ENCODE peak calls at places on chromosome 13, in four cellular contexts. C, U, M and H are unnamed samples.

GRCh38 chr13:32318072-32318471 is 2.8 kb downstream of the BRCA2 start:
- DNase-seq in M (no peak), C (no peak), U (no peak), H (no peak)

GRCh38 chr13:99307247-99307646 is at the start of gene GPR183:
- DNase-seq in M (no peak), U (peak; percentile 58), C (no peak), H (no peak)

GRCh38 chr13:40895715-40896184 is 106.3 kb downstream of the SLC25A15 start:
- DNase-seq in M (no peak), U (no peak), C (no peak), H (no peak)

GRCh38 chr13:113938716-113939115 is 35.2 kb downstream of the C13orf46 start:
- DNase-seq in U (no peak), M (no peak), C (no peak), H (no peak)

GRCh38 chr13:96273196-96273595 is 183.3 kb downstream of the HS6ST3 start:
- DNase-seq in M (no peak), C (no peak), U (no peak), H (no peak)

GRCh38 chr13:112697756-112698655 is 8.2 kb downstream of the ATP11A start:
- DNase-seq in M (no peak), U (no peak), C (no peak), H (peak; percentile 66)

GRCh38 chr13:47094734-47095434 is 198.0 kb upstream of the HTR2A start:
- DNase-seq in C (no peak), M (no peak), U (no peak), H (no peak)

GRCh38 chr13:54980651-54981050 is 1952.0 kb downstream of the OLFM4 start:
- DNase-seq in C (no peak), M (no peak), U (no peak), H (no peak)

GRCh38 chr13:90428522-90429210 is 918.8 kb upstream of the MIR17HG start:
- DNase-seq in C (no peak), M (no peak), U (no peak), H (no peak)

GRCh38 chr13:98530236-98530635 is 46.7 kb downstream of the STK24 start:
- DNase-seq in U (no peak), M (no peak), C (no peak), H (no peak)

GRCh38 chr13:76848596-76848995 is 37.6 kb downstream of the KCTD12 start:
- DNase-seq in U (no peak), C (no peak), M (no peak), H (peak; percentile 72)

GRCh38 chr13:18962168-18962734 is 219.4 kb downstream of the TUBA3C start:
- DNase-seq in C (no peak), U (no peak), M (no peak), H (no peak)

GRCh38 chr13:41456768-41457588 is at the start of gene RGCC:
- DNase-seq in U (peak; percentile 74), M (peak; percentile 70), C (peak; percentile 46), H (peak; percentile 79)

GRCh38 chr13:45447050-45447661 is 17.6 kb upstream of the COG3 start:
- DNase-seq in M (no peak), U (no peak), C (no peak), H (no peak)

GRCh38 chr13:34522818-34523217 is 419.3 kb upstream of the NBEA start:
- DNase-seq in U (no peak), M (no peak), C (no peak), H (no peak)

GRCh38 chr13:52599853-52600603 is 42.2 kb upstream of the HNRNPA1L2 start:
- DNase-seq in M (no peak), U (peak; percentile 40), C (peak; percentile 26), H (peak; percentile 30)

GRCh38 chr13:45751882-45752281 is 49.8 kb downstream of the CBY2 start:
- DNase-seq in U (no peak), M (no peak), C (no peak), H (no peak)

GRCh38 chr13:39578821-39579291 is 24.1 kb downstream of the LHFPL6 start:
- DNase-seq in U (no peak), M (no peak), C (no peak), H (no peak)

GRCh38 chr13:50798923-50799322 is 44.6 kb downstream of the DLEU7 start:
- DNase-seq in U (no peak), C (no peak), M (no peak), H (no peak)

DNA sequence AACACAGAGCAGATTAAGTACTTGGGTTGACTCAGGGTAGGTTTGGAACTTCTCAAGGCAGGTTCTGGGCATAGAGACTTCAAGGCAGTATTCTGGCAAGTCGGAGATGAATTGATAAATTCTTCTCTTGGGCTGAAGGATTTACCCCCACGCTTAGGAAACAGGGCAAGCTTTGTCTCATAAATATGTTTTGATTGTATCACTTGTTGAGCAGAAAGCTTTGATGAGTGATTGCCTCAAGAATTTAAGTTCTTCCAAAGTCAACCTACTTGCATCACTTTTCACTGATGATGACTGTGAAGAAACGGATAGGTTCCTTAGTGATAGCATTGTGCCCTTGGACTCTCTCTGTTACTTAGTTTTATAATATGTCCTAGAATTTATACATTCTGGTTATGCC is 258.6 kb upstream of the DACH1 start:
- DNase-seq in U (no peak), M (no peak), C (no peak), H (no peak)
- H3K27ac ChIP-seq in U (no peak overlapping the region), M (no peak overlapping the region), C (no peak overlapping the region), H (no peak overlapping the region)

GRCh38 chr13:110683203-110683883 is 22.6 kb downstream of the CARS2 start:
- DNase-seq in C (no peak), U (peak; percentile 48), M (no peak), H (no peak)
- TF ChIP-seq CTCF in C (peak; percentile 24), U (peak; percentile 37), M (no peak), H (peak; percentile 77)

DNA sequence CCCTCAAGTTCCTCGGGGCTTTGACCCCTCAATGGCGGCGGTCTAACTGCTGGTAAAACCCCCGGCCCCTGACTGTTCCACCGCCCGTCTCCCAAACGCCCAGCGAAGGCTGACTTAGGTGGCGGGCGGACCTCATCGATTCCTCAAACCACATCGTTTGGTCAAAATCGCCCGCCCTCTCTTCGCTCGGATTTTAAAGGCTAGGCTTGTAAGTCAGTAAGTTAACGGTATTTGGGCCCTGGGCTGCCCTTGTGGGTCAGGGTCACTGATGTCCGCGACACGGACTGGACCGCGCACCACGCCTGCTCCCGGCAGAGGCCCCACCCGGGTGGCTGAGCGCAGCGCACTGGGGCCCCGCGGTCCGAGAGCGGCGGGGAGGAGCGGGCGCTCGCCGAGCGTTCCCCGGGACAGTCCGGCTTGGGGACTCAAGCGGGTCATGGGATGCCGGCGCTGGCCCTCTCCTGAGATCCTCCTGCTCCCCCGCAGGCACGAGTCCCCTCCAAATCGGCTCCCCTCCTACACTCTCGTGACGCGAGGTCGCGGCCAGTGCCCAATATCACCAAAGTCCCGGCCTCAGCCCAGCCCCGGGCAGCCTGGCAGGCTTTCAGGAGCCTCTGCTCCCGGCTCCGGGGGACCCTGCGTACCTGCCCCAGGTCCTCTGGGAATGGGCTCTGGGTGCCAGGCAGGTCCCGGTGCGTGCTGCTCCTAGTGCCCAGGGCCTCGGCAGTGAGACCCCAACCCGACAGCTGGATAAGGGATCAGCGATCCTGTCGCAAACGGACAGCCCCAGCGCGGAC is 990 bp downstream of the FLT1 start:
- DNase-seq in M (no peak), U (no peak), C (no peak), H (no peak)
- H3K4me3 ChIP-seq in M (peak overlapping the region; percentile 65), U (peak overlapping the region; percentile 98), C (peak overlapping the region; percentile 18), H (peak overlapping the region; percentile 72)

GRCh38 chr13:30739646-30740642 is 4.6 kb downstream of the ALOX5AP start:
- DNase-seq in C (no peak), U (peak; percentile 64), M (no peak), H (no peak)
- H3K27ac ChIP-seq in C (peak overlapping the region; percentile 70), U (peak overlapping the region; percentile 66), M (no peak overlapping the region), H (no peak overlapping the region)

GRCh38 chr13:79901336-79901735 is 420.4 kb downstream of the NDFIP2 start:
- DNase-seq in M (no peak), U (no peak), C (no peak), H (no peak)
- TF ChIP-seq CTCF in M (no peak), U (no peak), C (no peak), H (no peak)